ENCODE peak calls at places on chromosomes 16 and 17, in ten cellular contexts. One of them, this sample, is unnamed.
A peak's percentile ranks its signal among the peaks of the same experiment; 100 is the strongest.

GRCh38 chr16:19885456-19886060 is 910 bp upstream of the GPRC5B start:
- DNase-seq in activated T-helper 9 cell treated with anti-CD3 and anti-CD28 coated beads, Interleukin-2, amount 50 U/mL, for 16 hours: no peak
- DNase-seq in activated T-cell treated with anti-CD3 and anti-CD28 coated beads, Interleukin-2, amount 50 U/mL, for 72 hours: peak; percentile 9
- DNase-seq in AG08395: no peak
- DNase-seq in BE2C: no peak
- DNase-seq in psoas muscle: peak; percentile 56
- DNase-seq in transverse colon: peak; percentile 9
- DNase-seq in activated CD4-positive, alpha-beta memory T cell treated with anti-CD3 and anti-CD28 coated beads, Interleukin-2, amount 10 ng/mL, durations not matched to agents 7 days and 5 days: no peak
- DNase-seq in activated CD4-positive, alpha-beta T cell treated with anti-CD3 and anti-CD28 coated beads, Interleukin-2, amount 10 ng/mL, durations not matched to agents 7 days and 5 days: no peak
- DNase-seq in osteocyte: no peak
- DNase-seq in this sample: peak; percentile 39

GRCh38 chr16:1678500-1679098 is 520 bp downstream of the JPT2 start:
- DNase-seq in activated T-helper 9 cell treated with anti-CD3 and anti-CD28 coated beads, Interleukin-2, amount 50 U/mL, for 16 hours: peak; percentile 43
- DNase-seq in transverse colon: peak; percentile 51
- DNase-seq in osteocyte: no peak
- DNase-seq in psoas muscle: no peak
- DNase-seq in BE2C: peak; percentile 45
- DNase-seq in activated CD4-positive, alpha-beta memory T cell treated with anti-CD3 and anti-CD28 coated beads, Interleukin-2, amount 10 ng/mL, durations not matched to agents 7 days and 5 days: peak; percentile 39
- DNase-seq in activated CD4-positive, alpha-beta T cell treated with anti-CD3 and anti-CD28 coated beads, Interleukin-2, amount 10 ng/mL, durations not matched to agents 7 days and 5 days: peak; percentile 44
- DNase-seq in AG08395: peak; percentile 45
- DNase-seq in activated T-cell treated with anti-CD3 and anti-CD28 coated beads, Interleukin-2, amount 50 U/mL, for 72 hours: peak; percentile 52
- DNase-seq in this sample: peak; percentile 31

GRCh38 chr17:54948380-54948779 is 20.1 kb downstream of the COX11 start:
- DNase-seq in activated CD4-positive, alpha-beta memory T cell treated with anti-CD3 and anti-CD28 coated beads, Interleukin-2, amount 10 ng/mL, durations not matched to agents 7 days and 5 days: no peak
- DNase-seq in BE2C: no peak
- DNase-seq in osteocyte: no peak
- DNase-seq in activated T-cell treated with anti-CD3 and anti-CD28 coated beads, Interleukin-2, amount 50 U/mL, for 72 hours: no peak
- DNase-seq in AG08395: peak; percentile 78
- DNase-seq in transverse colon: no peak
- DNase-seq in activated T-helper 9 cell treated with anti-CD3 and anti-CD28 coated beads, Interleukin-2, amount 50 U/mL, for 16 hours: no peak
- DNase-seq in psoas muscle: no peak
- DNase-seq in activated CD4-positive, alpha-beta T cell treated with anti-CD3 and anti-CD28 coated beads, Interleukin-2, amount 10 ng/mL, durations not matched to agents 7 days and 5 days: no peak
- DNase-seq in this sample: no peak

GRCh38 chr17:21194210-21194609 is 19.8 kb downstream of the TMEM11 start:
- DNase-seq in activated T-cell treated with anti-CD3 and anti-CD28 coated beads, Interleukin-2, amount 50 U/mL, for 72 hours: no peak
- DNase-seq in psoas muscle: peak; percentile 60
- DNase-seq in BE2C: peak; percentile 34
- DNase-seq in osteocyte: no peak
- DNase-seq in activated CD4-positive, alpha-beta T cell treated with anti-CD3 and anti-CD28 coated beads, Interleukin-2, amount 10 ng/mL, durations not matched to agents 7 days and 5 days: no peak
- DNase-seq in activated CD4-positive, alpha-beta memory T cell treated with anti-CD3 and anti-CD28 coated beads, Interleukin-2, amount 10 ng/mL, durations not matched to agents 7 days and 5 days: no peak
- DNase-seq in AG08395: no peak
- DNase-seq in transverse colon: no peak
- DNase-seq in activated T-helper 9 cell treated with anti-CD3 and anti-CD28 coated beads, Interleukin-2, amount 50 U/mL, for 16 hours: no peak
- DNase-seq in this sample: no peak

GRCh38 chr16:27728691-27729090 is 178.7 kb downstream of the KATNIP start:
- DNase-seq in activated T-cell treated with anti-CD3 and anti-CD28 coated beads, Interleukin-2, amount 50 U/mL, for 72 hours: no peak
- DNase-seq in psoas muscle: peak; percentile 18
- DNase-seq in activated CD4-positive, alpha-beta memory T cell treated with anti-CD3 and anti-CD28 coated beads, Interleukin-2, amount 10 ng/mL, durations not matched to agents 7 days and 5 days: no peak
- DNase-seq in osteocyte: no peak
- DNase-seq in activated T-helper 9 cell treated with anti-CD3 and anti-CD28 coated beads, Interleukin-2, amount 50 U/mL, for 16 hours: no peak
- DNase-seq in BE2C: no peak
- DNase-seq in activated CD4-positive, alpha-beta T cell treated with anti-CD3 and anti-CD28 coated beads, Interleukin-2, amount 10 ng/mL, durations not matched to agents 7 days and 5 days: no peak
- DNase-seq in AG08395: no peak
- DNase-seq in transverse colon: no peak
- DNase-seq in this sample: no peak

GRCh38 chr17:48469227-48469626 is 39.2 kb upstream of the SKAP1 start:
- DNase-seq in activated CD4-positive, alpha-beta T cell treated with anti-CD3 and anti-CD28 coated beads, Interleukin-2, amount 10 ng/mL, durations not matched to agents 7 days and 5 days: no peak
- DNase-seq in osteocyte: no peak
- DNase-seq in activated T-helper 9 cell treated with anti-CD3 and anti-CD28 coated beads, Interleukin-2, amount 50 U/mL, for 16 hours: no peak
- DNase-seq in AG08395: no peak
- DNase-seq in activated CD4-positive, alpha-beta memory T cell treated with anti-CD3 and anti-CD28 coated beads, Interleukin-2, amount 10 ng/mL, durations not matched to agents 7 days and 5 days: no peak
- DNase-seq in BE2C: no peak
- DNase-seq in transverse colon: no peak
- DNase-seq in activated T-cell treated with anti-CD3 and anti-CD28 coated beads, Interleukin-2, amount 50 U/mL, for 72 hours: no peak
- DNase-seq in psoas muscle: no peak
- DNase-seq in this sample: no peak

GRCh38 chr16:3068486-3068885 is 3.0 kb downstream of the IL32 start:
- DNase-seq in osteocyte: no peak
- DNase-seq in activated CD4-positive, alpha-beta memory T cell treated with anti-CD3 and anti-CD28 coated beads, Interleukin-2, amount 10 ng/mL, durations not matched to agents 7 days and 5 days: peak; percentile 56
- DNase-seq in transverse colon: peak; percentile 44
- DNase-seq in psoas muscle: no peak
- DNase-seq in AG08395: no peak
- DNase-seq in activated T-cell treated with anti-CD3 and anti-CD28 coated beads, Interleukin-2, amount 50 U/mL, for 72 hours: no peak
- DNase-seq in activated T-helper 9 cell treated with anti-CD3 and anti-CD28 coated beads, Interleukin-2, amount 50 U/mL, for 16 hours: no peak
- DNase-seq in BE2C: no peak
- DNase-seq in activated CD4-positive, alpha-beta T cell treated with anti-CD3 and anti-CD28 coated beads, Interleukin-2, amount 10 ng/mL, durations not matched to agents 7 days and 5 days: peak; percentile 60
- DNase-seq in this sample: no peak

GRCh38 chr17:44989552-44990138 is 21.5 kb upstream of the C1QL1 start:
- DNase-seq in osteocyte: no peak
- DNase-seq in transverse colon: no peak
- DNase-seq in activated CD4-positive, alpha-beta memory T cell treated with anti-CD3 and anti-CD28 coated beads, Interleukin-2, amount 10 ng/mL, durations not matched to agents 7 days and 5 days: no peak
- DNase-seq in BE2C: no peak
- DNase-seq in activated T-helper 9 cell treated with anti-CD3 and anti-CD28 coated beads, Interleukin-2, amount 50 U/mL, for 16 hours: no peak
- DNase-seq in activated CD4-positive, alpha-beta T cell treated with anti-CD3 and anti-CD28 coated beads, Interleukin-2, amount 10 ng/mL, durations not matched to agents 7 days and 5 days: no peak
- DNase-seq in AG08395: no peak
- DNase-seq in psoas muscle: no peak
- DNase-seq in activated T-cell treated with anti-CD3 and anti-CD28 coated beads, Interleukin-2, amount 50 U/mL, for 72 hours: no peak
- DNase-seq in this sample: no peak

GRCh38 chr17:489758-490329 is 137.2 kb upstream of the RPH3AL start:
- DNase-seq in AG08395: peak; percentile 46
- DNase-seq in activated CD4-positive, alpha-beta T cell treated with anti-CD3 and anti-CD28 coated beads, Interleukin-2, amount 10 ng/mL, durations not matched to agents 7 days and 5 days: peak; percentile 84
- DNase-seq in activated CD4-positive, alpha-beta memory T cell treated with anti-CD3 and anti-CD28 coated beads, Interleukin-2, amount 10 ng/mL, durations not matched to agents 7 days and 5 days: peak; percentile 88
- DNase-seq in activated T-cell treated with anti-CD3 and anti-CD28 coated beads, Interleukin-2, amount 50 U/mL, for 72 hours: peak; percentile 83
- DNase-seq in activated T-helper 9 cell treated with anti-CD3 and anti-CD28 coated beads, Interleukin-2, amount 50 U/mL, for 16 hours: peak; percentile 41
- DNase-seq in BE2C: peak; percentile 14
- DNase-seq in transverse colon: peak; percentile 69
- DNase-seq in psoas muscle: peak; percentile 67
- DNase-seq in osteocyte: no peak
- DNase-seq in this sample: peak; percentile 27

GRCh38 chr16:57616871-57617270 is 11.6 kb upstream of the ADGRG1 start:
- DNase-seq in psoas muscle: peak; percentile 80
- DNase-seq in activated CD4-positive, alpha-beta T cell treated with anti-CD3 and anti-CD28 coated beads, Interleukin-2, amount 10 ng/mL, durations not matched to agents 7 days and 5 days: no peak
- DNase-seq in activated T-cell treated with anti-CD3 and anti-CD28 coated beads, Interleukin-2, amount 50 U/mL, for 72 hours: no peak
- DNase-seq in osteocyte: no peak
- DNase-seq in BE2C: peak; percentile 4
- DNase-seq in activated CD4-positive, alpha-beta memory T cell treated with anti-CD3 and anti-CD28 coated beads, Interleukin-2, amount 10 ng/mL, durations not matched to agents 7 days and 5 days: no peak
- DNase-seq in transverse colon: no peak
- DNase-seq in AG08395: no peak
- DNase-seq in activated T-helper 9 cell treated with anti-CD3 and anti-CD28 coated beads, Interleukin-2, amount 50 U/mL, for 16 hours: no peak
- DNase-seq in this sample: no peak

GRCh38 chr17:77905766-77906165 is 52.7 kb upstream of the TNRC6C start:
- DNase-seq in AG08395: no peak
- DNase-seq in transverse colon: no peak
- DNase-seq in activated CD4-positive, alpha-beta T cell treated with anti-CD3 and anti-CD28 coated beads, Interleukin-2, amount 10 ng/mL, durations not matched to agents 7 days and 5 days: no peak
- DNase-seq in activated T-helper 9 cell treated with anti-CD3 and anti-CD28 coated beads, Interleukin-2, amount 50 U/mL, for 16 hours: no peak
- DNase-seq in psoas muscle: no peak
- DNase-seq in BE2C: no peak
- DNase-seq in activated CD4-positive, alpha-beta memory T cell treated with anti-CD3 and anti-CD28 coated beads, Interleukin-2, amount 10 ng/mL, durations not matched to agents 7 days and 5 days: no peak
- DNase-seq in activated T-cell treated with anti-CD3 and anti-CD28 coated beads, Interleukin-2, amount 50 U/mL, for 72 hours: no peak
- DNase-seq in osteocyte: no peak
- DNase-seq in this sample: no peak

GRCh38 chr16:22232277-22233049 is 26.4 kb downstream of the EEF2K start:
- DNase-seq in psoas muscle: no peak
- DNase-seq in activated T-helper 9 cell treated with anti-CD3 and anti-CD28 coated beads, Interleukin-2, amount 50 U/mL, for 16 hours: no peak
- DNase-seq in transverse colon: peak; percentile 94
- DNase-seq in BE2C: no peak
- DNase-seq in activated CD4-positive, alpha-beta T cell treated with anti-CD3 and anti-CD28 coated beads, Interleukin-2, amount 10 ng/mL, durations not matched to agents 7 days and 5 days: no peak
- DNase-seq in osteocyte: no peak
- DNase-seq in AG08395: no peak
- DNase-seq in activated T-cell treated with anti-CD3 and anti-CD28 coated beads, Interleukin-2, amount 50 U/mL, for 72 hours: peak; percentile 46
- DNase-seq in activated CD4-positive, alpha-beta memory T cell treated with anti-CD3 and anti-CD28 coated beads, Interleukin-2, amount 10 ng/mL, durations not matched to agents 7 days and 5 days: peak; percentile 48
- DNase-seq in this sample: no peak

GRCh38 chr17:74211141-74211928 is 2.0 kb upstream of the TTYH2 start:
- DNase-seq in BE2C: no peak
- DNase-seq in activated T-cell treated with anti-CD3 and anti-CD28 coated beads, Interleukin-2, amount 50 U/mL, for 72 hours: no peak
- DNase-seq in psoas muscle: no peak
- DNase-seq in activated CD4-positive, alpha-beta T cell treated with anti-CD3 and anti-CD28 coated beads, Interleukin-2, amount 10 ng/mL, durations not matched to agents 7 days and 5 days: no peak
- DNase-seq in osteocyte: no peak
- DNase-seq in AG08395: no peak
- DNase-seq in activated T-helper 9 cell treated with anti-CD3 and anti-CD28 coated beads, Interleukin-2, amount 50 U/mL, for 16 hours: no peak
- DNase-seq in transverse colon: no peak
- DNase-seq in activated CD4-positive, alpha-beta memory T cell treated with anti-CD3 and anti-CD28 coated beads, Interleukin-2, amount 10 ng/mL, durations not matched to agents 7 days and 5 days: no peak
- DNase-seq in this sample: no peak

This sample was measured in glutamatergic neuron.